ENCODE peak calls at places on chromosomes 4 and X, in six cellular contexts. I, R, C, H, K and A are unnamed samples.

GRCh38 chrX:41491267-41492004 is 44.3 kb downstream of the NYX start:
- DNase-seq in I (peak; percentile 52), R (no peak), C (no peak), H (peak; percentile 61), K (peak; percentile 96), A (no peak)

GRCh38 chr4:70133473-70133872 is 20.6 kb upstream of the PRR27 start:
- DNase-seq in I (no peak), R (no peak), C (no peak), H (no peak), K (no peak), A (no peak)

GRCh38 chr4:16056681-16057400 is 27.0 kb downstream of the PROM1 start:
- DNase-seq in I (no peak), R (no peak), C (no peak), H (no peak), K (no peak), A (peak; percentile 79)

GRCh38 chr4:73662709-73663546 is 42.7 kb upstream of the RASSF6 start:
- DNase-seq in I (no peak), R (no peak), C (no peak), H (peak; percentile 32), K (peak; percentile 77), A (no peak)

GRCh38 chrX:108614616-108615015 is 121.7 kb downstream of the IRS4 start:
- DNase-seq in I (no peak), R (no peak), C (no peak), H (no peak), K (no peak), A (no peak)

GRCh38 chr4:94390804-94391410 is 48.3 kb upstream of the HPGDS start:
- DNase-seq in I (no peak), R (no peak), C (no peak), H (peak; percentile 33), K (peak; percentile 4), A (no peak)

GRCh38 chrX:115988825-115989224 is 181.7 kb upstream of the AGTR2 start:
- DNase-seq in I (no peak), R (no peak), C (no peak), H (no peak), K (no peak), A (no peak)

GRCh38 chr4:62601737-62602136 is 1401.6 kb downstream of the ADGRL3 start:
- DNase-seq in I (no peak), R (no peak), C (no peak), H (no peak), K (no peak), A (no peak)

GRCh38 chr4:78343682-78344081 is 207.9 kb upstream of the ANXA3 start:
- DNase-seq in I (no peak), R (no peak), C (no peak), H (no peak), K (no peak), A (no peak)

GRCh38 chrX:129781134-129782014 is 1.6 kb downstream of the SASH3 start:
- DNase-seq in I (peak; percentile 46), R (peak; percentile 76), C (no peak), H (no peak), K (no peak), A (peak; percentile 74)

GRCh38 chr4:139278956-139279722 is 886 bp downstream of the MGARP start:
- DNase-seq in I (no peak), R (no peak), C (no peak), H (no peak), K (peak; percentile 12), A (peak; percentile 80)

GRCh38 chr4:89363786-89364185 is 56.2 kb upstream of the GPRIN3 start:
- DNase-seq in I (no peak), R (no peak), C (no peak), H (no peak), K (no peak), A (no peak)

GRCh38 chr4:125539691-125540090 is 224.9 kb downstream of the FAT4 start:
- DNase-seq in I (no peak), R (no peak), C (no peak), H (no peak), K (no peak), A (no peak)

GRCh38 chr4:27129871-27130277 is 269.2 kb downstream of the STIM2 start:
- DNase-seq in I (no peak), R (no peak), C (no peak), H (no peak), K (no peak), A (no peak)

GRCh38 chrX:78514852-78515251 is 144.3 kb downstream of the RTL3 start:
- DNase-seq in I (no peak), R (no peak), C (no peak), H (peak; percentile 6), K (no peak), A (no peak)

GRCh38 chr4:15717647-15718416 is 15.0 kb downstream of the BST1 start:
- DNase-seq in I (no peak), R (no peak), C (no peak), H (no peak), K (peak; percentile 41), A (no peak)

GRCh38 chr4:60042941-60043340 is 1157.2 kb upstream of the ADGRL3 start:
- DNase-seq in I (no peak), R (no peak), C (no peak), H (no peak), K (no peak), A (no peak)

GRCh38 chr4:112604590-112604989 is 32.1 kb downstream of the ZGRF1 start:
- DNase-seq in I (peak; percentile 44), R (no peak), C (no peak), H (peak; percentile 74), K (peak; percentile 65), A (no peak)

GRCh38 chrX:37905436-37906147 is 58.2 kb upstream of the DYNLT3 start:
- DNase-seq in I (no peak), R (no peak), C (no peak), H (peak; percentile 63), K (peak; percentile 30), A (no peak)

GRCh38 chrX:155577682-155578081 is 35.1 kb downstream of the TMLHE start:
- DNase-seq in I (no peak), R (no peak), C (no peak), H (no peak), K (no peak), A (no peak)

GRCh38 chr4:176102414-176102813 is 36.8 kb downstream of the WDR17 start:
- DNase-seq in I (no peak), R (no peak), C (no peak), H (no peak), K (no peak), A (no peak)

GRCh38 chr4:113080050-113080449 is 30.6 kb downstream of the ANK2 start:
- DNase-seq in I (no peak), R (no peak), C (no peak), H (peak; percentile 54), K (peak; percentile 2), A (no peak)

GRCh38 chr4:124854968-124855367 is 142.4 kb upstream of the ANKRD50 start:
- DNase-seq in I (no peak), R (no peak), C (no peak), H (no peak), K (peak; percentile 51), A (no peak)

GRCh38 chr4:109051054-109051453 is 251.4 kb downstream of the COL25A1 start:
- DNase-seq in I (no peak), R (no peak), C (no peak), H (no peak), K (no peak), A (no peak)

GRCh38 chr4:176044589-176044951 is 21.1 kb upstream of the WDR17 start:
- DNase-seq in I (no peak), R (no peak), C (no peak), H (peak; percentile 8), K (peak; percentile 8), A (peak; percentile 70)

GRCh38 chr4:170776983-170777382 is 687.2 kb upstream of the AADAT start:
- DNase-seq in I (no peak), R (peak; percentile 59), C (no peak), H (no peak), K (no peak), A (no peak)

GRCh38 chrX:39439910-39440733 is 638.9 kb downstream of the MID1IP1 start:
- DNase-seq in I (no peak), R (no peak), C (no peak), H (no peak), K (no peak), A (no peak)

GRCh38 chr4:156788782-156789181 is 182.8 kb downstream of the PDGFC start:
- DNase-seq in I (no peak), R (no peak), C (no peak), H (no peak), K (no peak), A (no peak)

GRCh38 chrX:49710744-49711319 is 15.0 kb upstream of the PAGE1 start:
- DNase-seq in I (no peak), R (no peak), C (no peak), H (no peak), K (no peak), A (no peak)

GRCh38 chr4:148445071-148445902 is 3.1 kb upstream of the NR3C2 start:
- DNase-seq in I (peak; percentile 61), R (peak; percentile 84), C (peak; percentile 78), H (peak; percentile 68), K (no peak), A (peak; percentile 90)

GRCh38 chr4:53592686-53593641 is 1.7 kb upstream of the LNX1 start:
- DNase-seq in I (peak; percentile 50), R (peak; percentile 73), C (peak; percentile 73), H (peak; percentile 87), K (no peak), A (peak; percentile 65)

DNA sequence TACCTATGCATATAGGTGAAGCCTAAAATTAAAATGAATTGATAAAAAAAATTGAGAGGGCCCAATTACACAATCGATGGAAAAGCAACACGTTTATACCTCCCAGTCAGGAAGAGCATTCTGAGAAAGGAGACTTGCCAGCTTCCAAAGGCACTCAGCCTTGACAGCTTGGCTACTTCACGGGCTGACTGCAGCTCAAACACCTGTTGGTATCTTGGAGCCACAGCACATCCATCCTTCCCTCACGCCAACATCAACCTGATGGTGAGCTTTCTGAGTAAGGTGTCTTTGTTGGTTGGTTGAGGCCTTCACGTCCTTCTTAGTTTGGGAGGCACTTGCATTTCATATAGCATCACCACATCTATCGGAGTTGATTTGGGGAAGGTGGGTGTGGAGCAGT is 598.9 kb upstream of the DIPK2B start:
- DNase-seq in I (no peak), R (no peak), C (no peak), H (no peak), K (no peak), A (no peak)
- H3K4me1 ChIP-seq in I (no peaks in the 10 kb centered on the region), R (no peaks in the 10 kb centered on the region), C (peaks cover 3% of the 10 kb centered on the region), H (no peaks in the 10 kb centered on the region), K (peaks cover 9% of the 10 kb centered on the region), A (peaks cover 2% of the 10 kb centered on the region)

DNA sequence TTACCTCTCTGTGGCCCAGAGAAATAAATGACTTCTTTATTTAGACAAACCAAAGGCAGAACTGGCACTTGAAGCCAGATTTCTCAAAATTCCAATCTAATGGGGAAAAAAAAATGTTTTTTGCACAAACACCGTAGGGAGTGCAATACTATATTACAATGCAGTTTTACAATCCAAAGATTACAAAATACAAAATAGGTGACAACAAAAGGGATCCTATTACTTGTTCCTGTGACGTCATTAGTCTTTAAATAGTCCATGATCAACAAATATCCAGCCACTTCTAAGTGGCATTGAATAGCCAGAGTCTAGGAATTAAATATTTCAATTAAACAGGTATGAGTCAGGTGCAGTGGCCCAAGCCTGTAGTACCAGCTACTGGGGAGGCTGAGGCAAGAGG is 3.0 kb upstream of the APBB2 start:
- DNase-seq in I (no peak), R (no peak), C (no peak), H (no peak), K (no peak), A (no peak)
- H3K27ac ChIP-seq in I (no peak overlapping the region), R (no peak overlapping the region), C (no peak overlapping the region), H (peak overlapping the region; percentile 94), K (no peak overlapping the region), A (no peak overlapping the region)

GRCh38 chrX:134929813-134930212 is 61.0 kb upstream of the SMIM10 start:
- DNase-seq in I (no peak), R (no peak), C (no peak), H (no peak), K (no peak), A (no peak)
- H3K4me1 ChIP-seq in I (no peaks in the 10 kb centered on the region), R (no peaks in the 10 kb centered on the region), C (no peaks in the 10 kb centered on the region), H (no peaks in the 10 kb centered on the region), K (peaks cover 2% of the 10 kb centered on the region), A (no peaks in the 10 kb centered on the region)

GRCh38 chr4:52038109-52038912 is at the start of gene SGCB:
- DNase-seq in I (peak; percentile 63), R (peak; percentile 86), C (peak; percentile 74), H (peak; percentile 80), K (peak; percentile 31), A (peak; percentile 92)
- H3K27ac ChIP-seq in I (peak within 1 kb of the TSS; percentile 51), R (peak within 1 kb of the TSS; percentile 65), C (peak within 1 kb of the TSS; percentile 62), H (peak within 1 kb of the TSS; percentile 87), K (peak within 1 kb of the TSS; percentile 92), A (peak within 1 kb of the TSS; percentile 6)